ENCODE peak calls at places on chromosome 12, in ten cellular contexts. One of them, this sample, is unnamed.

GRCh38 chr12:48903982-48904411 is 21.3 kb downstream of the FKBP11 start:
- DNase-seq in stimulated activated CD4-positive, alpha-beta T cell treated with anti-CD3 and anti-CD28 coated beads, TNF-alpha, amount 100 ng/mL, for 4 hours: peak; percentile 61
- DNase-seq in stromal cell of bone marrow: peak; percentile 77
- DNase-seq in body of pancreas: peak; percentile 91
- DNase-seq in A172: peak; percentile 70
- DNase-seq in skeletal muscle cell: no peak
- DNase-seq in cardiac fibroblast: peak; percentile 89
- DNase-seq in mucosa of gallbladder: peak; percentile 88
- DNase-seq in HFFc6: peak; percentile 75
- DNase-seq in T-helper 9 cell: peak; percentile 83
- DNase-seq in this sample: peak; percentile 88

GRCh38 chr12:117098361-117099217 is 627 bp downstream of the TESC start:
- DNase-seq in stromal cell of bone marrow: no peak
- DNase-seq in HFFc6: no peak
- DNase-seq in skeletal muscle cell: no peak
- DNase-seq in body of pancreas: peak; percentile 86
- DNase-seq in stimulated activated CD4-positive, alpha-beta T cell treated with anti-CD3 and anti-CD28 coated beads, TNF-alpha, amount 100 ng/mL, for 4 hours: peak; percentile 33
- DNase-seq in cardiac fibroblast: no peak
- DNase-seq in T-helper 9 cell: peak; percentile 7
- DNase-seq in mucosa of gallbladder: peak; percentile 30
- DNase-seq in A172: no peak
- DNase-seq in this sample: peak; percentile 46

GRCh38 chr12:26334621-26335124 is 139.3 kb downstream of the SSPN start:
- DNase-seq in body of pancreas: peak; percentile 65
- DNase-seq in HFFc6: no peak
- DNase-seq in stimulated activated CD4-positive, alpha-beta T cell treated with anti-CD3 and anti-CD28 coated beads, TNF-alpha, amount 100 ng/mL, for 4 hours: no peak
- DNase-seq in cardiac fibroblast: no peak
- DNase-seq in T-helper 9 cell: no peak
- DNase-seq in mucosa of gallbladder: peak; percentile 28
- DNase-seq in A172: no peak
- DNase-seq in stromal cell of bone marrow: no peak
- DNase-seq in skeletal muscle cell: no peak
- DNase-seq in this sample: no peak

GRCh38 chr12:103841690-103842584 is 903 bp upstream of the NT5DC3 start:
- DNase-seq in A172: peak; percentile 91
- DNase-seq in body of pancreas: peak; percentile 46
- DNase-seq in cardiac fibroblast: peak; percentile 40
- DNase-seq in T-helper 9 cell: peak; percentile 14
- DNase-seq in HFFc6: peak; percentile 98
- DNase-seq in skeletal muscle cell: no peak
- DNase-seq in stimulated activated CD4-positive, alpha-beta T cell treated with anti-CD3 and anti-CD28 coated beads, TNF-alpha, amount 100 ng/mL, for 4 hours: no peak
- DNase-seq in stromal cell of bone marrow: peak; percentile 44
- DNase-seq in mucosa of gallbladder: peak; percentile 13
- DNase-seq in this sample: peak; percentile 53

GRCh38 chr12:77687346-77687745 is 143.3 kb upstream of the NAV3 start:
- DNase-seq in HFFc6: no peak
- DNase-seq in cardiac fibroblast: peak; percentile 6
- DNase-seq in body of pancreas: no peak
- DNase-seq in T-helper 9 cell: no peak
- DNase-seq in stimulated activated CD4-positive, alpha-beta T cell treated with anti-CD3 and anti-CD28 coated beads, TNF-alpha, amount 100 ng/mL, for 4 hours: no peak
- DNase-seq in stromal cell of bone marrow: no peak
- DNase-seq in A172: no peak
- DNase-seq in skeletal muscle cell: no peak
- DNase-seq in mucosa of gallbladder: no peak
- DNase-seq in this sample: no peak

GRCh38 chr12:34403706-34404376 is 381.5 kb downstream of the ALG10 start:
- DNase-seq in A172: no peak
- DNase-seq in cardiac fibroblast: no peak
- DNase-seq in T-helper 9 cell: no peak
- DNase-seq in mucosa of gallbladder: peak; percentile 8
- DNase-seq in skeletal muscle cell: no peak
- DNase-seq in stromal cell of bone marrow: no peak
- DNase-seq in body of pancreas: no peak
- DNase-seq in stimulated activated CD4-positive, alpha-beta T cell treated with anti-CD3 and anti-CD28 coated beads, TNF-alpha, amount 100 ng/mL, for 4 hours: no peak
- DNase-seq in HFFc6: no peak
- DNase-seq in this sample: no peak

GRCh38 chr12:54304187-54304810 is 3.5 kb upstream of the NFE2 start:
- DNase-seq in mucosa of gallbladder: peak; percentile 75
- DNase-seq in stimulated activated CD4-positive, alpha-beta T cell treated with anti-CD3 and anti-CD28 coated beads, TNF-alpha, amount 100 ng/mL, for 4 hours: no peak
- DNase-seq in HFFc6: no peak
- DNase-seq in T-helper 9 cell: no peak
- DNase-seq in body of pancreas: peak; percentile 81
- DNase-seq in stromal cell of bone marrow: no peak
- DNase-seq in skeletal muscle cell: no peak
- DNase-seq in A172: peak; percentile 55
- DNase-seq in cardiac fibroblast: peak; percentile 75
- DNase-seq in this sample: peak; percentile 33

GRCh38 chr12:54217774-54218221 is 29.0 kb upstream of the SMUG1 start:
- DNase-seq in HFFc6: no peak
- DNase-seq in stimulated activated CD4-positive, alpha-beta T cell treated with anti-CD3 and anti-CD28 coated beads, TNF-alpha, amount 100 ng/mL, for 4 hours: no peak
- DNase-seq in cardiac fibroblast: peak; percentile 24
- DNase-seq in skeletal muscle cell: no peak
- DNase-seq in A172: no peak
- DNase-seq in stromal cell of bone marrow: no peak
- DNase-seq in mucosa of gallbladder: no peak
- DNase-seq in body of pancreas: no peak
- DNase-seq in T-helper 9 cell: no peak
- DNase-seq in this sample: peak; percentile 26

GRCh38 chr12:72346331-72346944 is 74.3 kb downstream of the TRHDE start:
- DNase-seq in skeletal muscle cell: peak; percentile 43
- DNase-seq in cardiac fibroblast: peak; percentile 56
- DNase-seq in stimulated activated CD4-positive, alpha-beta T cell treated with anti-CD3 and anti-CD28 coated beads, TNF-alpha, amount 100 ng/mL, for 4 hours: no peak
- DNase-seq in mucosa of gallbladder: peak; percentile 79
- DNase-seq in stromal cell of bone marrow: peak; percentile 31
- DNase-seq in HFFc6: peak; percentile 75
- DNase-seq in body of pancreas: peak; percentile 86
- DNase-seq in A172: peak; percentile 67
- DNase-seq in T-helper 9 cell: no peak
- DNase-seq in this sample: peak; percentile 33

GRCh38 chr12:111010916-111011657 is 90.7 kb upstream of the MYL2 start:
- DNase-seq in stimulated activated CD4-positive, alpha-beta T cell treated with anti-CD3 and anti-CD28 coated beads, TNF-alpha, amount 100 ng/mL, for 4 hours: no peak
- DNase-seq in body of pancreas: no peak
- DNase-seq in HFFc6: no peak
- DNase-seq in cardiac fibroblast: no peak
- DNase-seq in A172: no peak
- DNase-seq in mucosa of gallbladder: no peak
- DNase-seq in T-helper 9 cell: no peak
- DNase-seq in stromal cell of bone marrow: no peak
- DNase-seq in skeletal muscle cell: no peak
- DNase-seq in this sample: no peak

GRCh38 chr12:6834873-6835272 is 5.9 kb upstream of the GNB3 start:
- DNase-seq in mucosa of gallbladder: no peak
- DNase-seq in HFFc6: no peak
- DNase-seq in stimulated activated CD4-positive, alpha-beta T cell treated with anti-CD3 and anti-CD28 coated beads, TNF-alpha, amount 100 ng/mL, for 4 hours: no peak
- DNase-seq in body of pancreas: no peak
- DNase-seq in stromal cell of bone marrow: no peak
- DNase-seq in skeletal muscle cell: no peak
- DNase-seq in cardiac fibroblast: no peak
- DNase-seq in A172: no peak
- DNase-seq in T-helper 9 cell: no peak
- DNase-seq in this sample: no peak

GRCh38 chr12:16012086-16012485 is 101.0 kb downstream of the DERA start:
- DNase-seq in stimulated activated CD4-positive, alpha-beta T cell treated with anti-CD3 and anti-CD28 coated beads, TNF-alpha, amount 100 ng/mL, for 4 hours: no peak
- DNase-seq in cardiac fibroblast: peak; percentile 86
- DNase-seq in T-helper 9 cell: no peak
- DNase-seq in skeletal muscle cell: no peak
- DNase-seq in HFFc6: no peak
- DNase-seq in A172: no peak
- DNase-seq in body of pancreas: peak; percentile 78
- DNase-seq in mucosa of gallbladder: peak; percentile 31
- DNase-seq in stromal cell of bone marrow: peak; percentile 62
- DNase-seq in this sample: no peak

GRCh38 chr12:49503674-49504180 is 35.1 kb upstream of the KCNH3 start:
- DNase-seq in skeletal muscle cell: no peak
- DNase-seq in stromal cell of bone marrow: no peak
- DNase-seq in body of pancreas: peak; percentile 40
- DNase-seq in HFFc6: peak; percentile 65
- DNase-seq in cardiac fibroblast: peak; percentile 70
- DNase-seq in mucosa of gallbladder: peak; percentile 85
- DNase-seq in A172: peak; percentile 63
- DNase-seq in stimulated activated CD4-positive, alpha-beta T cell treated with anti-CD3 and anti-CD28 coated beads, TNF-alpha, amount 100 ng/mL, for 4 hours: no peak
- DNase-seq in T-helper 9 cell: no peak
- DNase-seq in this sample: no peak

GRCh38 chr12:122937622-122938091 is 28.6 kb downstream of the ABCB9 start:
- DNase-seq in A172: no peak
- DNase-seq in T-helper 9 cell: no peak
- DNase-seq in mucosa of gallbladder: no peak
- DNase-seq in stromal cell of bone marrow: no peak
- DNase-seq in stimulated activated CD4-positive, alpha-beta T cell treated with anti-CD3 and anti-CD28 coated beads, TNF-alpha, amount 100 ng/mL, for 4 hours: no peak
- DNase-seq in skeletal muscle cell: no peak
- DNase-seq in cardiac fibroblast: peak; percentile 23
- DNase-seq in body of pancreas: no peak
- DNase-seq in HFFc6: no peak
- DNase-seq in this sample: no peak

GRCh38 chr12:113208041-113208934 is 13.0 kb upstream of the TPCN1 start:
- DNase-seq in A172: no peak
- DNase-seq in mucosa of gallbladder: peak; percentile 61
- DNase-seq in cardiac fibroblast: peak; percentile 57
- DNase-seq in skeletal muscle cell: peak; percentile 49
- DNase-seq in stromal cell of bone marrow: no peak
- DNase-seq in HFFc6: peak; percentile 7
- DNase-seq in body of pancreas: peak; percentile 70
- DNase-seq in stimulated activated CD4-positive, alpha-beta T cell treated with anti-CD3 and anti-CD28 coated beads, TNF-alpha, amount 100 ng/mL, for 4 hours: no peak
- DNase-seq in T-helper 9 cell: peak; percentile 38
- DNase-seq in this sample: peak; percentile 71

GRCh38 chr12:67483871-67484554 is 164.5 kb upstream of the DYRK2 start:
- DNase-seq in T-helper 9 cell: no peak
- DNase-seq in stimulated activated CD4-positive, alpha-beta T cell treated with anti-CD3 and anti-CD28 coated beads, TNF-alpha, amount 100 ng/mL, for 4 hours: no peak
- DNase-seq in mucosa of gallbladder: peak; percentile 23
- DNase-seq in A172: no peak
- DNase-seq in skeletal muscle cell: no peak
- DNase-seq in body of pancreas: no peak
- DNase-seq in stromal cell of bone marrow: no peak
- DNase-seq in cardiac fibroblast: no peak
- DNase-seq in HFFc6: no peak
- DNase-seq in this sample: no peak

GRCh38 chr12:125070117-125070516 is 4.9 kb downstream of the AACS start:
- DNase-seq in A172: no peak
- DNase-seq in cardiac fibroblast: no peak
- DNase-seq in body of pancreas: no peak
- DNase-seq in T-helper 9 cell: no peak
- DNase-seq in HFFc6: no peak
- DNase-seq in stromal cell of bone marrow: no peak
- DNase-seq in mucosa of gallbladder: no peak
- DNase-seq in stimulated activated CD4-positive, alpha-beta T cell treated with anti-CD3 and anti-CD28 coated beads, TNF-alpha, amount 100 ng/mL, for 4 hours: no peak
- DNase-seq in skeletal muscle cell: no peak
- DNase-seq in this sample: no peak